ENCODE peak calls at places on chromosomes 11 and 22, in nine cellular contexts. One of them, this sample, is unnamed.
A peak's percentile ranks its signal among the peaks of the same experiment; 100 is the strongest.

GRCh38 chr22:22691716-22692701 is 47.6 kb downstream of the GGTLC2 start:
- DNase-seq in Right ventricle myocardium superior: no peak
- DNase-seq in anterior cingulate cortex: no peak
- DNase-seq in HEK293T: no peak
- DNase-seq in COLO829: no peak
- DNase-seq in CD8-positive, alpha-beta memory T cell: no peak
- DNase-seq in neural crest cell: no peak
- DNase-seq in PC-3: peak; percentile 73
- DNase-seq in T follicular helper cell: no peak
- DNase-seq in this sample: no peak

GRCh38 chr11:33449798-33450197 is 192.6 kb downstream of the HIPK3 start:
- DNase-seq in Right ventricle myocardium superior: no peak
- DNase-seq in anterior cingulate cortex: no peak
- DNase-seq in HEK293T: no peak
- DNase-seq in COLO829: no peak
- DNase-seq in CD8-positive, alpha-beta memory T cell: no peak
- DNase-seq in neural crest cell: no peak
- DNase-seq in PC-3: peak; percentile 87
- DNase-seq in T follicular helper cell: no peak
- DNase-seq in this sample: no peak

GRCh38 chr11:127670372-127670771 is 669.8 kb upstream of the KIRREL3 start:
- DNase-seq in Right ventricle myocardium superior: no peak
- DNase-seq in anterior cingulate cortex: no peak
- DNase-seq in HEK293T: no peak
- DNase-seq in COLO829: no peak
- DNase-seq in CD8-positive, alpha-beta memory T cell: no peak
- DNase-seq in neural crest cell: no peak
- DNase-seq in PC-3: no peak
- DNase-seq in T follicular helper cell: no peak
- DNase-seq in this sample: no peak

GRCh38 chr11:14500181-14500651 is 605 bp upstream of the COPB1 start:
- DNase-seq in Right ventricle myocardium superior: peak; percentile 60
- DNase-seq in anterior cingulate cortex: peak; percentile 10
- DNase-seq in HEK293T: peak; percentile 31
- DNase-seq in COLO829: peak; percentile 28
- DNase-seq in CD8-positive, alpha-beta memory T cell: peak; percentile 71
- DNase-seq in neural crest cell: no peak
- DNase-seq in PC-3: peak; percentile 57
- DNase-seq in T follicular helper cell: peak; percentile 44
- DNase-seq in this sample: peak; percentile 17

GRCh38 chr11:128232588-128232987 is 354.8 kb downstream of the ETS1 start:
- DNase-seq in Right ventricle myocardium superior: no peak
- DNase-seq in anterior cingulate cortex: no peak
- DNase-seq in HEK293T: no peak
- DNase-seq in COLO829: no peak
- DNase-seq in CD8-positive, alpha-beta memory T cell: no peak
- DNase-seq in neural crest cell: no peak
- DNase-seq in PC-3: no peak
- DNase-seq in T follicular helper cell: no peak
- DNase-seq in this sample: no peak

GRCh38 chr11:64419818-64420485 is 61.0 kb downstream of the RPS6KA4 start:
- DNase-seq in Right ventricle myocardium superior: no peak
- DNase-seq in anterior cingulate cortex: no peak
- DNase-seq in HEK293T: no peak
- DNase-seq in COLO829: peak; percentile 40
- DNase-seq in CD8-positive, alpha-beta memory T cell: no peak
- DNase-seq in neural crest cell: no peak
- DNase-seq in PC-3: no peak
- DNase-seq in T follicular helper cell: no peak
- DNase-seq in this sample: no peak

GRCh38 chr11:124920870-124921609 is 2.0 kb downstream of the HEPN1 start:
- DNase-seq in Right ventricle myocardium superior: peak; percentile 88
- DNase-seq in anterior cingulate cortex: peak; percentile 32
- DNase-seq in HEK293T: peak; percentile 31
- DNase-seq in COLO829: no peak
- DNase-seq in CD8-positive, alpha-beta memory T cell: peak; percentile 89
- DNase-seq in neural crest cell: peak; percentile 85
- DNase-seq in PC-3: no peak
- DNase-seq in T follicular helper cell: peak; percentile 50
- DNase-seq in this sample: no peak

GRCh38 chr11:117604349-117604995 is 192.5 kb downstream of the DSCAML1 start:
- DNase-seq in Right ventricle myocardium superior: no peak
- DNase-seq in anterior cingulate cortex: peak; percentile 62
- DNase-seq in HEK293T: no peak
- DNase-seq in COLO829: no peak
- DNase-seq in CD8-positive, alpha-beta memory T cell: no peak
- DNase-seq in neural crest cell: no peak
- DNase-seq in PC-3: peak; percentile 12
- DNase-seq in T follicular helper cell: no peak
- DNase-seq in this sample: peak; percentile 94

GRCh38 chr11:26947379-26947844 is 46.5 kb upstream of the FIBIN start:
- DNase-seq in Right ventricle myocardium superior: peak; percentile 40
- DNase-seq in anterior cingulate cortex: no peak
- DNase-seq in HEK293T: no peak
- DNase-seq in COLO829: no peak
- DNase-seq in CD8-positive, alpha-beta memory T cell: no peak
- DNase-seq in neural crest cell: no peak
- DNase-seq in PC-3: no peak
- DNase-seq in T follicular helper cell: no peak
- DNase-seq in this sample: no peak

GRCh38 chr11:115193931-115194797 is 310.1 kb downstream of the CADM1 start:
- DNase-seq in Right ventricle myocardium superior: no peak
- DNase-seq in anterior cingulate cortex: no peak
- DNase-seq in HEK293T: no peak
- DNase-seq in COLO829: peak; percentile 65
- DNase-seq in CD8-positive, alpha-beta memory T cell: no peak
- DNase-seq in neural crest cell: no peak
- DNase-seq in PC-3: no peak
- DNase-seq in T follicular helper cell: no peak
- DNase-seq in this sample: no peak

GRCh38 chr22:45083659-45084305 is 74.0 kb upstream of the PHF21B start:
- DNase-seq in Right ventricle myocardium superior: no peak
- DNase-seq in anterior cingulate cortex: no peak
- DNase-seq in HEK293T: no peak
- DNase-seq in COLO829: peak; percentile 57
- DNase-seq in CD8-positive, alpha-beta memory T cell: no peak
- DNase-seq in neural crest cell: no peak
- DNase-seq in PC-3: peak; percentile 76
- DNase-seq in T follicular helper cell: no peak
- DNase-seq in this sample: no peak

GRCh38 chr11:1153951-1154487 is 3.7 kb upstream of the MUC5AC start:
- DNase-seq in Right ventricle myocardium superior: peak; percentile 61
- DNase-seq in anterior cingulate cortex: no peak
- DNase-seq in HEK293T: no peak
- DNase-seq in COLO829: peak; percentile 48
- DNase-seq in CD8-positive, alpha-beta memory T cell: no peak
- DNase-seq in neural crest cell: no peak
- DNase-seq in PC-3: peak; percentile 89
- DNase-seq in T follicular helper cell: no peak
- DNase-seq in this sample: no peak

GRCh38 chr11:69601346-69601975 is 39.5 kb upstream of the CCND1 start:
- DNase-seq in Right ventricle myocardium superior: no peak
- DNase-seq in anterior cingulate cortex: no peak
- DNase-seq in HEK293T: no peak
- DNase-seq in COLO829: no peak
- DNase-seq in CD8-positive, alpha-beta memory T cell: no peak
- DNase-seq in neural crest cell: no peak
- DNase-seq in PC-3: no peak
- DNase-seq in T follicular helper cell: no peak
- DNase-seq in this sample: no peak

GRCh38 chr11:32775908-32776307 is 18.6 kb downstream of the CCDC73 start:
- DNase-seq in Right ventricle myocardium superior: no peak
- DNase-seq in anterior cingulate cortex: no peak
- DNase-seq in HEK293T: no peak
- DNase-seq in COLO829: no peak
- DNase-seq in CD8-positive, alpha-beta memory T cell: no peak
- DNase-seq in neural crest cell: no peak
- DNase-seq in PC-3: no peak
- DNase-seq in T follicular helper cell: no peak
- DNase-seq in this sample: no peak

GRCh38 chr22:32079110-32080089 is 36.3 kb downstream of the SLC5A1 start:
- DNase-seq in Right ventricle myocardium superior: no peak
- DNase-seq in anterior cingulate cortex: no peak
- DNase-seq in HEK293T: no peak
- DNase-seq in COLO829: peak; percentile 93
- DNase-seq in CD8-positive, alpha-beta memory T cell: no peak
- DNase-seq in neural crest cell: no peak
- DNase-seq in PC-3: peak; percentile 77
- DNase-seq in T follicular helper cell: no peak
- DNase-seq in this sample: no peak

GRCh38 chr11:70661763-70662501 is 263.6 kb downstream of the CTTN start:
- DNase-seq in Right ventricle myocardium superior: no peak
- DNase-seq in anterior cingulate cortex: peak; percentile 38
- DNase-seq in HEK293T: no peak
- DNase-seq in COLO829: no peak
- DNase-seq in CD8-positive, alpha-beta memory T cell: no peak
- DNase-seq in neural crest cell: peak; percentile 32
- DNase-seq in PC-3: no peak
- DNase-seq in T follicular helper cell: no peak
- DNase-seq in this sample: peak; percentile 37

GRCh38 chr11:71563401-71563800 is 2.0 kb upstream of the KRTAP5-10 start:
- DNase-seq in Right ventricle myocardium superior: no peak
- DNase-seq in anterior cingulate cortex: no peak
- DNase-seq in HEK293T: peak; percentile 67
- DNase-seq in COLO829: peak; percentile 30
- DNase-seq in CD8-positive, alpha-beta memory T cell: no peak
- DNase-seq in neural crest cell: peak; percentile 25
- DNase-seq in PC-3: peak; percentile 83
- DNase-seq in T follicular helper cell: no peak
- DNase-seq in this sample: peak; percentile 21

GRCh38 chr22:26942301-26942927 is 285.0 kb downstream of the MIAT start:
- DNase-seq in Right ventricle myocardium superior: no peak
- DNase-seq in anterior cingulate cortex: no peak
- DNase-seq in HEK293T: no peak
- DNase-seq in COLO829: no peak
- DNase-seq in CD8-positive, alpha-beta memory T cell: no peak
- DNase-seq in neural crest cell: no peak
- DNase-seq in PC-3: no peak
- DNase-seq in T follicular helper cell: no peak
- DNase-seq in this sample: no peak

GRCh38 chr11:134068829-134069425 is at the start of gene JAM3:
- DNase-seq in Right ventricle myocardium superior: peak; percentile 96
- DNase-seq in anterior cingulate cortex: peak; percentile 91
- DNase-seq in HEK293T: peak; percentile 100
- DNase-seq in COLO829: peak; percentile 98
- DNase-seq in CD8-positive, alpha-beta memory T cell: peak; percentile 99
- DNase-seq in neural crest cell: peak; percentile 97
- DNase-seq in PC-3: peak; percentile 44
- DNase-seq in T follicular helper cell: peak; percentile 97
- DNase-seq in this sample: peak; percentile 98

GRCh38 chr11:12016246-12016645 is 7.8 kb upstream of the DKK3 start:
- DNase-seq in Right ventricle myocardium superior: no peak
- DNase-seq in anterior cingulate cortex: no peak
- DNase-seq in HEK293T: no peak
- DNase-seq in COLO829: no peak
- DNase-seq in CD8-positive, alpha-beta memory T cell: no peak
- DNase-seq in neural crest cell: no peak
- DNase-seq in PC-3: no peak
- DNase-seq in T follicular helper cell: no peak
- DNase-seq in this sample: no peak

GRCh38 chr11:2483426-2483825 is 38.6 kb downstream of the KCNQ1 start:
- DNase-seq in Right ventricle myocardium superior: no peak
- DNase-seq in anterior cingulate cortex: no peak
- DNase-seq in HEK293T: peak; percentile 5
- DNase-seq in COLO829: no peak
- DNase-seq in CD8-positive, alpha-beta memory T cell: no peak
- DNase-seq in neural crest cell: no peak
- DNase-seq in PC-3: no peak
- DNase-seq in T follicular helper cell: no peak
- DNase-seq in this sample: no peak

GRCh38 chr11:66619080-66619554 is 2.7 kb downstream of the RBM14 start:
- DNase-seq in Right ventricle myocardium superior: no peak
- DNase-seq in anterior cingulate cortex: no peak
- DNase-seq in HEK293T: no peak
- DNase-seq in COLO829: no peak
- DNase-seq in CD8-positive, alpha-beta memory T cell: peak; percentile 58
- DNase-seq in neural crest cell: no peak
- DNase-seq in PC-3: no peak
- DNase-seq in T follicular helper cell: peak; percentile 36
- DNase-seq in this sample: no peak

GRCh38 chr11:94747136-94748110 is 20.7 kb upstream of the AMOTL1 start:
- DNase-seq in Right ventricle myocardium superior: no peak
- DNase-seq in anterior cingulate cortex: no peak
- DNase-seq in HEK293T: no peak
- DNase-seq in COLO829: no peak
- DNase-seq in CD8-positive, alpha-beta memory T cell: no peak
- DNase-seq in neural crest cell: no peak
- DNase-seq in PC-3: peak; percentile 99
- DNase-seq in T follicular helper cell: no peak
- DNase-seq in this sample: no peak

GRCh38 chr11:108483163-108483562 is 15.0 kb downstream of the POGLUT3 start:
- DNase-seq in Right ventricle myocardium superior: no peak
- DNase-seq in anterior cingulate cortex: no peak
- DNase-seq in HEK293T: no peak
- DNase-seq in COLO829: no peak
- DNase-seq in CD8-positive, alpha-beta memory T cell: no peak
- DNase-seq in neural crest cell: no peak
- DNase-seq in PC-3: peak; percentile 58
- DNase-seq in T follicular helper cell: no peak
- DNase-seq in this sample: no peak

GRCh38 chr11:47413908-47414684 is 5.7 kb downstream of the SLC39A13 start:
- DNase-seq in Right ventricle myocardium superior: no peak
- DNase-seq in anterior cingulate cortex: no peak
- DNase-seq in HEK293T: no peak
- DNase-seq in COLO829: no peak
- DNase-seq in CD8-positive, alpha-beta memory T cell: no peak
- DNase-seq in neural crest cell: no peak
- DNase-seq in PC-3: no peak
- DNase-seq in T follicular helper cell: no peak
- DNase-seq in this sample: no peak

GRCh38 chr11:131858495-131858894 is 488.1 kb downstream of the NTM start:
- DNase-seq in Right ventricle myocardium superior: no peak
- DNase-seq in anterior cingulate cortex: no peak
- DNase-seq in HEK293T: no peak
- DNase-seq in COLO829: no peak
- DNase-seq in CD8-positive, alpha-beta memory T cell: no peak
- DNase-seq in neural crest cell: no peak
- DNase-seq in PC-3: no peak
- DNase-seq in T follicular helper cell: no peak
- DNase-seq in this sample: no peak

GRCh38 chr11:12900496-12900895 is 108.6 kb upstream of the RASSF10 start:
- DNase-seq in Right ventricle myocardium superior: no peak
- DNase-seq in anterior cingulate cortex: no peak
- DNase-seq in HEK293T: no peak
- DNase-seq in COLO829: peak; percentile 89
- DNase-seq in CD8-positive, alpha-beta memory T cell: no peak
- DNase-seq in neural crest cell: no peak
- DNase-seq in PC-3: peak; percentile 89
- DNase-seq in T follicular helper cell: no peak
- DNase-seq in this sample: no peak

GRCh38 chr11:124311269-124311668 is 2.5 kb downstream of the OR8D1 start:
- DNase-seq in Right ventricle myocardium superior: no peak
- DNase-seq in anterior cingulate cortex: no peak
- DNase-seq in HEK293T: no peak
- DNase-seq in COLO829: no peak
- DNase-seq in CD8-positive, alpha-beta memory T cell: no peak
- DNase-seq in neural crest cell: no peak
- DNase-seq in PC-3: no peak
- DNase-seq in T follicular helper cell: no peak
- DNase-seq in this sample: no peak

GRCh38 chr22:21919526-21920307 is 32.9 kb downstream of the PPM1F start:
- DNase-seq in Right ventricle myocardium superior: no peak
- DNase-seq in anterior cingulate cortex: no peak
- DNase-seq in HEK293T: no peak
- DNase-seq in COLO829: no peak
- DNase-seq in CD8-positive, alpha-beta memory T cell: peak; percentile 25
- DNase-seq in neural crest cell: no peak
- DNase-seq in PC-3: no peak
- DNase-seq in T follicular helper cell: no peak
- DNase-seq in this sample: peak; percentile 66

GRCh38 chr11:41659990-41660389 is 200.5 kb upstream of the LRRC4C start:
- DNase-seq in Right ventricle myocardium superior: no peak
- DNase-seq in anterior cingulate cortex: no peak
- DNase-seq in HEK293T: no peak
- DNase-seq in COLO829: no peak
- DNase-seq in CD8-positive, alpha-beta memory T cell: no peak
- DNase-seq in neural crest cell: no peak
- DNase-seq in PC-3: peak; percentile 59
- DNase-seq in T follicular helper cell: no peak
- DNase-seq in this sample: no peak

GRCh38 chr11:72553748-72554147 is 119.4 kb upstream of the CLPB start:
- DNase-seq in Right ventricle myocardium superior: no peak
- DNase-seq in anterior cingulate cortex: no peak
- DNase-seq in HEK293T: no peak
- DNase-seq in COLO829: no peak
- DNase-seq in CD8-positive, alpha-beta memory T cell: no peak
- DNase-seq in neural crest cell: no peak
- DNase-seq in PC-3: no peak
- DNase-seq in T follicular helper cell: no peak
- DNase-seq in this sample: no peak